ENCODE peak calls at places on chromosomes 13 and 19, in nine cellular contexts. N, J, W, H, L, P, R, Y and V are unnamed samples. For H3K4me1, the result is how much of the 10 kb centered on the place peaks cover.

GRCh38 chr19:44725684-44726083 is 22.8 kb upstream of the BCL3 start:
- DNase-seq in N (no peak), J (no peak), W (no peak), H (no peak), L (no peak), P (no peak), R (no peak), Y (no peak), V (no peak)

GRCh38 chr13:105272660-105273631 is 1262.5 kb downstream of the EFNB2 start:
- DNase-seq in N (no peak), J (no peak), W (no peak), H (no peak), L (no peak), P (no peak), R (no peak), Y (no peak), V (no peak)

GRCh38 chr13:99062593-99062992 is 84.7 kb upstream of the DOCK9 start:
- DNase-seq in N (no peak), J (no peak), W (peak), H (no peak), L (peak), P (no peak), R (peak), Y (no peak), V (no peak)

GRCh38 chr13:26502826-26503225 is 54.7 kb upstream of the WASF3 start:
- DNase-seq in N (peak), J (no peak), W (no peak), H (no peak), L (peak), P (no peak), R (no peak), Y (no peak), V (no peak)

GRCh38 chr19:39304185-39304513 is 7.9 kb downstream of the IFNL1 start:
- DNase-seq in N (no peak), J (no peak), W (no peak), H (no peak), L (no peak), P (no peak), R (no peak), Y (no peak), V (no peak)

GRCh38 chr13:90360785-90361184 is 986.7 kb upstream of the MIR17HG start:
- DNase-seq in N (no peak), J (no peak), W (no peak), H (no peak), L (no peak), P (no peak), R (no peak), Y (no peak), V (no peak)

GRCh38 chr19:13622727-13623126 is 116.4 kb upstream of the CACNA1A start:
- DNase-seq in N (peak), J (no peak), W (no peak), H (no peak), L (no peak), P (no peak), R (no peak), Y (no peak), V (no peak)

GRCh38 chr13:25871389-25872125 is 180.3 kb downstream of the SHISA2 start:
- DNase-seq in N (no peak), J (no peak), W (no peak), H (no peak), L (no peak), P (no peak), R (no peak), Y (no peak), V (no peak)

GRCh38 chr13:114311908-114312307 is 2.4 kb upstream of the CHAMP1 start:
- DNase-seq in N (no peak), J (no peak), W (no peak), H (no peak), L (no peak), P (no peak), R (no peak), Y (no peak), V (no peak)

GRCh38 chr13:23715092-23715761 is 145.0 kb downstream of the TNFRSF19 start:
- DNase-seq in N (peak), J (no peak), W (no peak), H (no peak), L (no peak), P (no peak), R (no peak), Y (no peak), V (no peak)

GRCh38 chr13:61765181-61765742 is 349.6 kb upstream of the PCDH20 start:
- DNase-seq in N (no peak), J (no peak), W (no peak), H (no peak), L (no peak), P (no peak), R (no peak), Y (no peak), V (no peak)

GRCh38 chr13:48874165-48874564 is 101.5 kb upstream of the FNDC3A start:
- DNase-seq in N (no peak), J (no peak), W (no peak), H (no peak), L (no peak), P (no peak), R (no peak), Y (no peak), V (no peak)

GRCh38 chr19:3722443-3723109 is 14.4 kb downstream of the TJP3 start:
- DNase-seq in N (peak), J (no peak), W (no peak), H (peak), L (no peak), P (peak), R (peak), Y (no peak), V (no peak)

GRCh38 chr19:57362419-57362818 is 932 bp upstream of the TRAPPC2B start:
- DNase-seq in N (no peak), J (no peak), W (no peak), H (no peak), L (no peak), P (no peak), R (no peak), Y (no peak), V (no peak)

GRCh38 chr13:66353664-66354063 is 876.5 kb downstream of the PCDH9 start:
- DNase-seq in N (no peak), J (no peak), W (no peak), H (no peak), L (peak), P (no peak), R (peak), Y (no peak), V (no peak)

GRCh38 chr13:107807306-107808073 is 407.8 kb downstream of the LIG4 start:
- DNase-seq in N (no peak), J (no peak), W (no peak), H (no peak), L (peak), P (no peak), R (no peak), Y (no peak), V (no peak)

GRCh38 chr13:48501705-48502104 is 31.2 kb downstream of the RCBTB2 start:
- DNase-seq in N (no peak), J (no peak), W (no peak), H (no peak), L (no peak), P (no peak), R (no peak), Y (no peak), V (no peak)

GRCh38 chr19:16036397-16036925 is 39.8 kb upstream of the TPM4 start:
- DNase-seq in N (no peak), J (no peak), W (no peak), H (no peak), L (no peak), P (peak), R (no peak), Y (no peak), V (no peak)

GRCh38 chr13:108227651-108228272 is 9.6 kb downstream of the ABHD13 start:
- DNase-seq in N (peak), J (peak), W (no peak), H (no peak), L (peak), P (peak), R (no peak), Y (no peak), V (no peak)

GRCh38 chr13:106570354-106570822 is 2.5 kb upstream of the ARGLU1 start:
- DNase-seq in N (peak), J (peak), W (peak), H (peak), L (peak), P (peak), R (peak), Y (peak), V (peak)

GRCh38 chr13:106569233-106570095 is 1.5 kb upstream of the ARGLU1 start:
- DNase-seq in N (no peak), J (no peak), W (no peak), H (no peak), L (no peak), P (no peak), R (no peak), Y (no peak), V (no peak)

GRCh38 chr13:106568225-106569003 is 477 bp upstream of the ARGLU1 start:
- DNase-seq in N (no peak), J (peak), W (no peak), H (no peak), L (no peak), P (no peak), R (no peak), Y (no peak), V (no peak)

GRCh38 chr13:106573279-106573831 is 5.4 kb upstream of the ARGLU1 start:
- DNase-seq in N (no peak), J (no peak), W (no peak), H (no peak), L (no peak), P (no peak), R (no peak), Y (no peak), V (peak)

DNA sequence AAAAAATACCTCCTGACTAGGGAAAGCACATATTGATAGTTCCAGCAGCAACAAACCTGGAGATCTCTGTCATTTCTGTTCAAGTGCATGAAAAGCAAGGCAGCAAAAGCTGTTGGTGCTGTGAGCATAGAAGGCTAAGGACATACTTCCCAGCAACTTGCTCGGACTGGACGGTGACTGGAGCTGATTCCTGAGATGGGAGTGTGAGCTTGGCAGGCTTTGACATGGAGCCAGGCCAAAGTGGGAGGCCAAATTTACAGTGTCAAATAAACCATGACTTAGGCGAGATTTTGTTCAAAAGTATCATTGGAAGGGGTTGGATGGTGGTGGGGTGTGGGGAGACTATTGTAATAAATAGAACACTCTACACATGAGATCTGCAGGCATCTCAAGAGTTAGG is 5.9 kb upstream of the ARGLU1 start:
- DNase-seq in N (no peak), J (no peak), W (no peak), H (peak), L (no peak), P (no peak), R (no peak), Y (no peak), V (peak)
- TF ChIP-seq POLR2AphosphoS5 in N (no peak), J (no peak), W (peak), H (no peak), L (no peak), P (no peak), R (no peak), Y (no peak), V (no peak)

GRCh38 chr13:73983109-73983508 is 151.1 kb downstream of the KLF12 start:
- DNase-seq in N (no peak), J (no peak), W (no peak), H (no peak), L (no peak), P (no peak), R (no peak), Y (no peak), V (no peak)
- H3K4me1 ChIP-seq in N (under half), J (under half), W (under half), H (under half), L (under half), P (under half), R (under half), Y (under half), V (under half)

GRCh38 chr19:48213959-48214358 is 41.8 kb downstream of the CARD8 start:
- DNase-seq in N (no peak), J (no peak), W (no peak), H (no peak), L (no peak), P (no peak), R (no peak), Y (no peak), V (no peak)
- H3K4me3 ChIP-seq in N (no peak), J (no peak), W (no peak), H (no peak), L (no peak), P (no peak), R (no peak), Y (no peak), V (no peak)

DNA sequence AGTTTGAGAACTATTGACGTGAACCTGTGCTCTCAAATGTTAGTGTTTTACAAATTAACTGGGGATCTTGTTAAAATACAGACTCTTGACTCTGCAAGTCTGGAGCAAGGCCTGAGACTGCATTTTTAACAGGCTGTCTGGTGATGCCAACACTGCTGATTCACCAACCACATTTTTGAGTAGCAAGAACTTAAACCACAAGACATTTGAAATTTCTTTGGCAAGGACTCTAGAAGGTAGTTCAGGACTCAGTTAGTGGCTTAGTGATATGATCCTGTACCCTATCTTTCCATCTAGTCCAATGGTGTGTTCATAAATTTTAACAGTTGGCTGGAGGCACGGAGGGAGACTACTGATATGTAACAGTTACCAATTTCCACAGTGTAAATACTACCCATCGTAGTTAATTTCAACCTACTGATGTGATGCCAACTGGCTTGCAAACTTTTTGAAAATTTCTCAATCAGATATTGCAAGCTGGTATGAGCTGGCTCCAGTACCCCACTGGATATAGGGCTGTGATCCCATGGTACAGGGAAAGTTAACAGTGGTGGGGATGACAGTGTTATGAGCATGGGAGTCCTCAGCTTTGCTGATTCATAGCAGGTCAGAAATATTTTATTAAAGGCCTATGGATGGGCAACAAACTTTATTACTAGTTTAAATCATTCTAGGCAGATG is 255.1 kb downstream of the TBC1D4 start:
- DNase-seq in N (no peak), J (no peak), W (no peak), H (no peak), L (no peak), P (no peak), R (no peak), Y (no peak), V (no peak)
- TF ChIP-seq POLR2AphosphoS5 in N (no peak), J (no peak), W (no peak), H (no peak), L (no peak), P (peak), R (no peak), Y (no peak), V (no peak)

GRCh38 chr19:802497-802887 is 5.2 kb downstream of the PTBP1 start:
- DNase-seq in N (peak), J (no peak), W (no peak), H (no peak), L (peak), P (no peak), R (no peak), Y (no peak), V (no peak)

GRCh38 chr19:802888-803561 is 5.8 kb downstream of the PTBP1 start:
- DNase-seq in N (peak), J (no peak), W (no peak), H (no peak), L (no peak), P (no peak), R (no peak), Y (no peak), V (no peak)

GRCh38 chr19:801030-801860 is 4.0 kb downstream of the PTBP1 start:
- DNase-seq in N (peak), J (no peak), W (no peak), H (peak), L (peak), P (peak), R (no peak), Y (no peak), V (no peak)

GRCh38 chr19:800360-801029 is 3.2 kb downstream of the PTBP1 start:
- DNase-seq in N (no peak), J (no peak), W (peak), H (peak), L (peak), P (peak), R (peak), Y (no peak), V (no peak)

GRCh38 chr19:801861-802496 is 4.7 kb downstream of the PTBP1 start:
- DNase-seq in N (peak), J (no peak), W (peak), H (peak), L (peak), P (no peak), R (peak), Y (no peak), V (no peak)
- H3K4me1 ChIP-seq in N (under half), J (under half), W (under half), H (half or more), L (under half), P (under half), R (under half), Y (under half), V (half or more)

GRCh38 chr19:55171440-55171839 is 5.0 kb upstream of the DNAAF3 start:
- DNase-seq in N (no peak), J (no peak), W (no peak), H (no peak), L (no peak), P (no peak), R (no peak), Y (no peak), V (no peak)

GRCh38 chr19:55172741-55173140 is 6.3 kb upstream of the DNAAF3 start:
- DNase-seq in N (no peak), J (no peak), W (no peak), H (no peak), L (no peak), P (no peak), R (no peak), Y (no peak), V (no peak)

GRCh38 chr19:55174425-55175116 is 5.5 kb downstream of the SYT5 start:
- DNase-seq in N (no peak), J (no peak), W (no peak), H (no peak), L (no peak), P (no peak), R (no peak), Y (no peak), V (no peak)

GRCh38 chr19:55173717-55174409 is 6.2 kb downstream of the SYT5 start:
- DNase-seq in N (peak), J (peak), W (no peak), H (peak), L (no peak), P (peak), R (no peak), Y (no peak), V (no peak)

DNA sequence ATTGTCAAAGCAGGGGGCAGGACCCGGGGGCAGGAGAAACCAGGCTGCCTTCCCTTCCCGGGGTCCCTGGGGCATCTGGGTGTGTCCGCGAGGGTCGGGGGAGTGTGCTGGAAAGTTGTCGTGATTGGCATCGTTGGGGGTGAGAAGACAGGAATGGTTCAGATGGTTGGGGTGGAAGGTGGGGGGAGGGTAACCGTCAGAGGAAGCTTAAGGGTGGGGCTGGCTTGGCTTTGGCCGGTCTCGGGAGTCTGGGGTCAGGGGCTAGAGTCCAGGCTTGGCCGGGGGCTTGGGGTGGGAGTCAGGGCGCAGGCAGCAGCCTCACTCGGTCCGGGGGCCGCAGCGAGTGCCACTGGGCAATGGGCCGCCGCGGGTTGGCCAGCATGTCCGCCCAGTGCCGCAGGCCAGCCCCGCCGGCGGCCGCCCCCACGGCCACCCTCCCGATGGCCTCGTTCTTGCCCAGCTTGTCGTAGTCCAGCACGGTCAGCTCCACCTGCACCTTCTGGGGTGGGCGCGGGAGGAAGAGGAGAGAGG is 6.8 kb upstream of the DNAAF3 start:
- DNase-seq in N (no peak), J (no peak), W (no peak), H (no peak), L (no peak), P (no peak), R (no peak), Y (no peak), V (no peak)
- H3K4me3 ChIP-seq in N (peak), J (peak), W (peak), H (peak), L (peak), P (no peak), R (peak), Y (peak), V (peak)

DNA sequence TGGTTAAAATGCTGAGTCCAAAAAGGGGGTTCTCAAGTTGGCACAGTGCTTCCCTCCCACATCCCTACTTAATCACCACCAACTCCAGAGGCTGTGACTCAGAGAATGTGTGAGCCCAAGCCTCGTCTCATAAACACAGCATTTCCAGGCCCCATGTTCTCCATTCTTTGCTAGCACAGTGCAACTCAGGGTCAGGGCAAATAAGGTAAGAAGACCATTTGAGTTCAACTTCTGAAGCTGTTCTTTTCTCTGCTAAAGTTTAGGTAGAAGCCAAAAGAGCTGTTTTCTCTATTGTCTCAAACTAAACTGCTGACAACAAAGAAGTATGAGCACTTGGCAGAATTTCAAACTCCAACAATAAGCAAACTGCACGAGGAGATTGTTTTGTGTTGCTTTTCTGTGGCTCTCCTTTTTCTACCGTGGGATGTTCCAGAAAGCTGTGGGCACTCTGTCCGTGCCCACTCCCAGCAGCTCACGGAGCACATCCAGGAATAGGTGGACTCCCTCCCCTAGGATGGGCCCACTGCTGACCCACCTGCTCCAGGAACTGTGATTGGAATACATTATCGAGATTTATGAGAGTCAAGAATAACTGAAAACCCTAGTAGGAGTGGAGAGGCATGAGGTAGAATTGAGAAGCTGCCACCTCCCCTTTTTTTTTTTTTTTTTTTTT is 494.3 kb downstream of the COG6 start:
- DNase-seq in N (no peak), J (no peak), W (no peak), H (no peak), L (peak), P (no peak), R (peak), Y (no peak), V (no peak)
- TF ChIP-seq POLR2AphosphoS5 in N (no peak), J (no peak), W (peak), H (peak), L (peak), P (no peak), R (peak), Y (no peak), V (no peak)